ENCODE peak calls at places on chromosome 1, in six cellular contexts. One of them, this sample, is unnamed.

GRCh38 chr1:94739521-94740061 is 80.6 kb upstream of the SLC44A3 start:
- DNase-seq in ovary: no peak
- DNase-seq in K562: no peak
- DNase-seq in right lobe of liver: no peak
- DNase-seq in body of pancreas: peak
- DNase-seq in GM12892: no peak
- DNase-seq in this sample: no peak

GRCh38 chr1:31746687-31747086 is 17.5 kb downstream of the ADGRB2 start:
- DNase-seq in GM12892: no peak
- DNase-seq in body of pancreas: no peak
- DNase-seq in K562: no peak
- DNase-seq in ovary: no peak
- DNase-seq in right lobe of liver: no peak
- DNase-seq in this sample: no peak

GRCh38 chr1:203628185-203628996 is 1.8 kb downstream of the ATP2B4 start:
- DNase-seq in ovary: peak
- DNase-seq in body of pancreas: peak
- DNase-seq in right lobe of liver: peak
- DNase-seq in GM12892: no peak
- DNase-seq in K562: no peak
- DNase-seq in this sample: no peak

GRCh38 chr1:184790642-184791041 is 36.0 kb upstream of the EDEM3 start:
- DNase-seq in body of pancreas: no peak
- DNase-seq in right lobe of liver: no peak
- DNase-seq in ovary: no peak
- DNase-seq in GM12892: no peak
- DNase-seq in K562: no peak
- DNase-seq in this sample: no peak

GRCh38 chr1:153506831-153507413 is 28.9 kb downstream of the S100A6 start:
- DNase-seq in right lobe of liver: peak
- DNase-seq in body of pancreas: peak
- DNase-seq in GM12892: no peak
- DNase-seq in K562: no peak
- DNase-seq in ovary: peak
- DNase-seq in this sample: no peak

GRCh38 chr1:54610601-54611580 is 12.4 kb downstream of the FAM151A start:
- DNase-seq in GM12892: no peak
- DNase-seq in ovary: no peak
- DNase-seq in body of pancreas: no peak
- DNase-seq in right lobe of liver: no peak
- DNase-seq in K562: no peak
- DNase-seq in this sample: no peak

GRCh38 chr1:14522331-14523241 is 75.9 kb upstream of the KAZN start:
- DNase-seq in GM12892: peak
- DNase-seq in K562: peak
- DNase-seq in ovary: peak
- DNase-seq in body of pancreas: peak
- DNase-seq in right lobe of liver: no peak
- DNase-seq in this sample: no peak

GRCh38 chr1:36080801-36081200 is 3.1 kb upstream of the TEKT2 start:
- DNase-seq in right lobe of liver: no peak
- DNase-seq in GM12892: no peak
- DNase-seq in ovary: no peak
- DNase-seq in body of pancreas: no peak
- DNase-seq in K562: no peak
- DNase-seq in this sample: no peak

GRCh38 chr1:2593251-2593878 is 6.8 kb downstream of the PRXL2B start:
- DNase-seq in K562: no peak
- DNase-seq in ovary: peak
- DNase-seq in right lobe of liver: peak
- DNase-seq in body of pancreas: peak
- DNase-seq in GM12892: no peak
- DNase-seq in this sample: no peak

GRCh38 chr1:108570128-108570527 is 10.2 kb downstream of the EEIG2 start:
- DNase-seq in ovary: no peak
- DNase-seq in right lobe of liver: no peak
- DNase-seq in body of pancreas: no peak
- DNase-seq in GM12892: no peak
- DNase-seq in K562: no peak
- DNase-seq in this sample: peak

GRCh38 chr1:169043823-169044222 is 62.7 kb upstream of the ATP1B1 start:
- DNase-seq in right lobe of liver: no peak
- DNase-seq in K562: no peak
- DNase-seq in body of pancreas: no peak
- DNase-seq in GM12892: no peak
- DNase-seq in ovary: no peak
- DNase-seq in this sample: no peak

DNA sequence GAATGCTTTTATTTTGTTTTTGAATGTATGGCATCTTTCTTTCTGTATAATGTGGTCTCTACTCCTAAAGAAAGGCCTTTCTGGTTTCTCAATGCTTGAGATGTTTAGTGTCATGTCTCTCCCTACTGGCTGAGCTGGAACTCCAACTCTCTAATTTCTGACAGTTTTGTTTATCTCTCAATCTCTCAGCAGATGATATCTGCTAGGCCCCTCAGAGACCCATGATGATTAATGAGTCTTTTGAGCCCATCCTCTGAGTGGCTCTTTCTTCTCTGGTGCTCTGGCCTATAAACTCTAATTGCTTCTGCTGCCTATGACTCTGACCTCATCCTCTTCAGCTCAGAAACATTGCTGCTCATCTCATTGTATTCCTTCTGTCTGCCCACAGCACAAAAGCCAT is 46.6 kb downstream of the CRB1 start:
- DNase-seq in right lobe of liver: no peak
- DNase-seq in GM12892: no peak
- DNase-seq in K562: no peak
- DNase-seq in ovary: no peak
- DNase-seq in body of pancreas: no peak
- DNase-seq in this sample: no peak
- TF ChIP-seq POLR2A in right lobe of liver: no peak
- TF ChIP-seq POLR2A in GM12892: no peak
- TF ChIP-seq POLR2A in K562: no peak
- TF ChIP-seq POLR2A in ovary: no peak
- TF ChIP-seq POLR2A in body of pancreas: no peak
- TF ChIP-seq POLR2A in this sample: no peak

DNA sequence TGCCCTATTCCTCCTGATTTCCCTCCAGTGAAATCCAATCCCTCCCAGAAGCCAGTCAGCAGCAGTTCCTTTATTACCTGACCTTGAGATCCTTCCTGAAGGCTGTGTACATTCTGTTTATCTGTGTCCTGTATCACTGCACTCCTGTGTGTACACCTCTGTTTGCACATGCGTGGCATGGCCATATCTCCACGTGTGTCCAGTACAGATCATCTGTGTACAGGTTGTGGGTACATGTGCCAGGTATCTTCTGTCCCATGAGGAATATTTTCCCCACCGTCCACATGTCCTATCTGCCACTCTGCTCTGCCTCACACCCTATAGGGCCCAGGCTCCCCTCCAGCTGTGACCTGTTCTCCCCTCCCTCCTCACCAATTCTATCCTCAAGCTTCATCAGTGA is 2.8 kb downstream of the CDC42SE1 start:
- DNase-seq in body of pancreas: peak
- DNase-seq in right lobe of liver: no peak
- DNase-seq in GM12892: no peak
- DNase-seq in ovary: no peak
- DNase-seq in K562: no peak
- DNase-seq in this sample: no peak
- TF ChIP-seq POLR2A in body of pancreas: no peak
- TF ChIP-seq POLR2A in right lobe of liver: no peak
- TF ChIP-seq POLR2A in GM12892: no peak
- TF ChIP-seq POLR2A in ovary: no peak
- TF ChIP-seq POLR2A in K562: no peak
- TF ChIP-seq POLR2A in this sample: no peak

GRCh38 chr1:234970731-234971476 is 157.7 kb downstream of the TOMM20 start:
- DNase-seq in K562: no peak
- DNase-seq in ovary: peak
- DNase-seq in body of pancreas: peak
- DNase-seq in GM12892: no peak
- DNase-seq in right lobe of liver: peak
- DNase-seq in this sample: peak
- TF ChIP-seq POLR2A in K562: no peak
- TF ChIP-seq POLR2A in ovary: no peak
- TF ChIP-seq POLR2A in body of pancreas: peak
- TF ChIP-seq POLR2A in GM12892: no peak
- TF ChIP-seq POLR2A in right lobe of liver: peak
- TF ChIP-seq POLR2A in this sample: no peak

GRCh38 chr1:156659994-156660751 is 17.0 kb downstream of the NES start:
- DNase-seq in K562: peak
- DNase-seq in GM12892: peak
- DNase-seq in body of pancreas: peak
- DNase-seq in right lobe of liver: peak
- DNase-seq in ovary: peak
- DNase-seq in this sample: peak
- TF ChIP-seq POLR2A in K562: peak
- TF ChIP-seq POLR2A in GM12892: peak
- TF ChIP-seq POLR2A in body of pancreas: no peak
- TF ChIP-seq POLR2A in right lobe of liver: no peak
- TF ChIP-seq POLR2A in ovary: peak
- TF ChIP-seq POLR2A in this sample: no peak

GRCh38 chr1:104125935-104126334 is 376.2 kb downstream of the AMY1C start:
- DNase-seq in body of pancreas: no peak
- DNase-seq in K562: no peak
- DNase-seq in GM12892: no peak
- DNase-seq in right lobe of liver: no peak
- DNase-seq in ovary: no peak
- DNase-seq in this sample: peak
- TF ChIP-seq POLR2A in body of pancreas: no peak
- TF ChIP-seq POLR2A in K562: no peak
- TF ChIP-seq POLR2A in GM12892: no peak
- TF ChIP-seq POLR2A in right lobe of liver: no peak
- TF ChIP-seq POLR2A in ovary: no peak
- TF ChIP-seq POLR2A in this sample: no peak

DNA sequence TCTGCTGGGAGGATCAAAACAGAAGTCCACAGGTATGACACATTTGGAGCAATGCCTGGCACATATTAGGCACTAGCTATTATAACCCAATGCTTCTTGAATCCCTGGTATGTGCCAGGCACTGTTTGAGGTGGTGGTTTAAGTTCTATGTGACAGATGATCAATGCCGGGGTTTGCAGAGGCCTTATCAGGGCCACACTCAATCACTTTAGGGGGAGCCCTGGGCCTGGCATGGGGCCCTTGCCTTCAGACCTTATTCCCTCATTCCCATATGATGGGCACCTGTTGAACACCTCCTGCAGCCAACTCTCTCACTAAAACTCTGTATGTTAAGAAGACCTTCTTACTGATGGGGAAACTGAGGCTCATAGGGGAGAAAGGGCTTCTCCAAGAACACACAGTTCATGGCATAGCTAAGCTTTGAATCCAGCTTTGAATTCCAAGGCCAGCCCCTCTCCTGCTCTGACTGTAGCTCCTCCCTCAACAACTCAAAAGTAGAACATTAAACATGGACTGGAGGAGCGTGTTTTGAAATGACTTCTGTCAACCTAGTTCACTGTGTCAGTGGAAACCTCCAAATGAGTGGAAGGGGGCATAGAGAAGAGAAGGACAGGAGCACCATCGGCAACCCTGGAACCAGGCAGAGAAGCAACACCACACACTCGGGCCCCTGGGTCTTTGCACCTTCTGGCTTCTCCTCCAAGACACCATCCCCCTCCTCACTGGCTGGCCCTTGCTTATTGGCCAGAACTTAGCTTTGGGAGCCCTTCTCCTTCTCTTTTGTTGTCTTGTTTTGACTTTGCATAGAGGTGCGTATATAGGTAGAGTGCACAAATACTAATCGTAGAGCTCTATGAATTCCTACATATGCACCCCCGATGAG is 6.6 kb upstream of the IFFO2 start:
- DNase-seq in right lobe of liver: no peak
- DNase-seq in K562: no peak
- DNase-seq in GM12892: no peak
- DNase-seq in ovary: no peak
- DNase-seq in body of pancreas: no peak
- DNase-seq in this sample: no peak
- TF ChIP-seq POLR2A in right lobe of liver: no peak
- TF ChIP-seq POLR2A in K562: no peak
- TF ChIP-seq POLR2A in GM12892: no peak
- TF ChIP-seq POLR2A in ovary: no peak
- TF ChIP-seq POLR2A in body of pancreas: no peak
- TF ChIP-seq POLR2A in this sample: no peak

DNA sequence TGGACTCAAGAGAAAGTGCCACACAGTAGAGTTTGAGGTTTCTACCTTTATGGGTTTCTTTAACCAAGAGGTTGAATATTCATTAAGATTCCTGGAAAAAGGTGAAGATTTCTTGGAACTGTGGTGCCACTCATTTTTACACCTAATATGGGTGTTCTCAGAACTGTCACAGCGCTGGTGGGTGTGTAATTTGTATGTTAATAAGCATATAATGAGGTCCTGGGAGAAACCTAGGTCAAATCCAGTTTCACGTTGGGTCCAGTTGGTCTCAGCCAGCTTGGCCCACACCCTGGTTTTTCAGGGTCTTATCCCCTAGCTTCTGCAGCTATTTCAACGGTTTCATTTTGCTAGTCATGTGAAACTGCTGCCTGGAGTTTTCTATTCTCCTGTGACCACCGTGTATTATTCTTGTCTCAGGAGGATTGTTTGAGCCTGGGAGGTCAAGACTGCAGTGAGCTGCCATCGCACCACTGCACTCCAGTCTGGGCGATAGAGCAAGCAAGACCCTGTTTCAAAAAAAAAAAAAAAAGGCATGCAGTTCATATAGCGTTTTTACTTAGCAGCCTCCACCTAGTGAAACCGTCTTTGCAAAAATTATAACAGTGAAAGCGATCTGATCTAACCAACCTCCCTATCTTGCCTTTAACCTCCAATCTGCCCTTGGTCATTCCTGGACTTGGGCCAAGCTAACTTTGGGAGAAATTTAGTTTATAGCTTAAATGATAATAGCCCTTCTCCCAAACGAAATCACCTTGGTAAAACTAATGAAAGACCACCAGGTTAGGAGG is 43.9 kb upstream of the EYA3 start:
- DNase-seq in ovary: no peak
- DNase-seq in K562: no peak
- DNase-seq in body of pancreas: no peak
- DNase-seq in GM12892: no peak
- DNase-seq in right lobe of liver: no peak
- DNase-seq in this sample: no peak
- TF ChIP-seq POLR2A in ovary: no peak
- TF ChIP-seq POLR2A in K562: no peak
- TF ChIP-seq POLR2A in body of pancreas: no peak
- TF ChIP-seq POLR2A in GM12892: no peak
- TF ChIP-seq POLR2A in right lobe of liver: no peak
- TF ChIP-seq POLR2A in this sample: no peak

This sample was measured in erythroblast.